ENCODE peak calls at places on chromosomes 16 and 17, in five cellular contexts. L is DND-41; J is RWPE1; Q is thoracic aorta; G is CD8-positive, alpha-beta T cell. O is an unnamed sample.

GRCh38 chr17:80838381-80839345 is 153.0 kb upstream of the CHMP6 start:
- DNase-seq in J (no peak), G (no peak), L (no peak), Q (no peak), O (no peak)

GRCh38 chr17:71870546-71870862 is 250.3 kb upstream of the SOX9 start:
- DNase-seq in L (no peak), Q (no peak), G (no peak), J (no peak), O (no peak)

GRCh38 chr17:358491-359133 is 6.0 kb upstream of the RPH3AL start:
- DNase-seq in Q (no peak), G (no peak), L (no peak), J (no peak), O (no peak)

GRCh38 chr17:488993-489757 is 136.6 kb upstream of the RPH3AL start:
- DNase-seq in Q (no peak), L (peak; percentile 66), G (peak; percentile 60), J (no peak), O (no peak)

GRCh38 chr17:62804822-62805221 is 3.3 kb downstream of the MARCHF10 start:
- DNase-seq in J (peak; percentile 79), Q (no peak), G (no peak), L (no peak), O (peak; percentile 70)

GRCh38 chr16:75868636-75869389 is 142.5 kb upstream of the CPHXL start:
- DNase-seq in G (no peak), L (no peak), Q (no peak), J (no peak), O (no peak)

GRCh38 chr17:7004398-7005253 is 7.8 kb upstream of the RNASEK start:
- DNase-seq in L (peak; percentile 55), J (no peak), G (no peak), Q (no peak), O (peak; percentile 82)

GRCh38 chr16:54720259-54720658 is 210.4 kb upstream of the IRX5 start:
- DNase-seq in J (peak; percentile 15), L (no peak), G (no peak), Q (no peak), O (peak; percentile 3)

GRCh38 chr16:50683689-50684374 is 2.7 kb upstream of the SNX20 start:
- DNase-seq in Q (no peak), J (no peak), G (peak; percentile 69), L (peak; percentile 75), O (no peak)

GRCh38 chr16:30786936-30787612 is at the start of gene ZNF629:
- DNase-seq in J (peak; percentile 62), L (peak; percentile 39), Q (peak; percentile 57), G (peak; percentile 60), O (peak; percentile 59)

GRCh38 chr17:51166987-51167931 is 1.0 kb downstream of the NME2 start:
- DNase-seq in Q (no peak), J (peak; percentile 83), L (peak; percentile 72), G (peak; percentile 74), O (peak; percentile 58)

GRCh38 chr16:88634994-88635670 is 3.2 kb upstream of the IL17C start:
- DNase-seq in J (no peak), L (no peak), G (no peak), Q (no peak), O (peak; percentile 26)

GRCh38 chr17:20116683-20117309 is 107.6 kb downstream of the SPECC1 start:
- DNase-seq in L (peak; percentile 52), Q (no peak), G (peak; percentile 64), J (peak; percentile 30), O (peak; percentile 73)

GRCh38 chr16:86590501-86591144 is 12.3 kb downstream of the FOXL1 start:
- DNase-seq in J (no peak), L (no peak), G (no peak), Q (no peak), O (peak; percentile 75)

GRCh38 chr17:64739316-64740058 is 77.4 kb upstream of the SMURF2 start:
- DNase-seq in G (no peak), J (no peak), Q (no peak), L (no peak), O (peak; percentile 79)

GRCh38 chr16:86575754-86576557 is 2.4 kb upstream of the FOXL1 start:
- DNase-seq in Q (peak; percentile 79), G (no peak), L (no peak), J (peak; percentile 96), O (peak; percentile 98)

GRCh38 chr17:60102632-60103047 is 23.9 kb upstream of the HEATR6 start:
- DNase-seq in J (no peak), L (no peak), Q (no peak), G (peak; percentile 52), O (no peak)

GRCh38 chr16:83040174-83040573 is 413.4 kb downstream of the CDH13 start:
- DNase-seq in Q (no peak), L (no peak), G (no peak), J (no peak), O (peak; percentile 53)

GRCh38 chr16:31131841-31132271 is 3.7 kb downstream of the PRSS8 start:
- DNase-seq in G (no peak), Q (no peak), J (no peak), L (no peak), O (no peak)

GRCh38 chr17:12282056-12282455 is 261.4 kb downstream of the MAP2K4 start:
- DNase-seq in L (no peak), Q (no peak), J (no peak), G (no peak), O (no peak)

GRCh38 chr16:7013990-7014389 is 318.7 kb upstream of the RBFOX1 start:
- DNase-seq in G (no peak), J (no peak), L (no peak), Q (no peak), O (peak; percentile 16)

GRCh38 chr17:21303441-21304065 is 19.0 kb downstream of the MAP2K3 start:
- DNase-seq in J (no peak), L (no peak), Q (no peak), G (no peak), O (no peak)

GRCh38 chr16:2329532-2329931 is 11.0 kb downstream of the ABCA3 start:
- DNase-seq in J (no peak), G (no peak), Q (no peak), L (no peak), O (no peak)

GRCh38 chr16:18024566-18024965 is 312.0 kb downstream of the NPIPA8 start:
- DNase-seq in L (no peak), G (no peak), Q (no peak), J (no peak), O (no peak)

GRCh38 chr17:78226055-78226751 is 5.2 kb upstream of the TMEM235 start:
- DNase-seq in G (no peak), L (no peak), J (no peak), Q (no peak), O (no peak)

GRCh38 chr17:1186923-1187771 is 7.4 kb upstream of the ABR start:
- DNase-seq in L (peak; percentile 69), G (peak; percentile 85), J (peak; percentile 78), Q (no peak), O (peak; percentile 74)

GRCh38 chr17:77306790-77307478 is 166.2 kb downstream of the SEC14L1 start:
- DNase-seq in J (no peak), Q (no peak), L (no peak), G (no peak), O (no peak)

GRCh38 chr16:53232826-53233529 is 178.2 kb downstream of the CHD9 start:
- DNase-seq in J (no peak), L (no peak), G (no peak), Q (no peak), O (no peak)

GRCh38 chr16:85301171-85301690 is 189.0 kb upstream of the CIBAR2 start:
- DNase-seq in Q (no peak), J (no peak), G (no peak), L (no peak), O (no peak)

GRCh38 chr16:85304337-85304736 is 192.1 kb upstream of the CIBAR2 start:
- DNase-seq in L (peak; percentile 17), J (no peak), Q (no peak), G (no peak), O (no peak)

GRCh38 chr16:85302018-85302847 is 190.0 kb upstream of the CIBAR2 start:
- DNase-seq in L (no peak), J (peak; percentile 18), Q (no peak), G (no peak), O (no peak)

GRCh38 chr16:85302848-85303353 is 190.6 kb upstream of the CIBAR2 start:
- DNase-seq in J (no peak), L (no peak), G (no peak), Q (no peak), O (no peak)

GRCh38 chr16:85303354-85303883 is 191.1 kb upstream of the CIBAR2 start:
- DNase-seq in L (peak; percentile 69), G (peak; percentile 87), J (peak; percentile 68), Q (no peak), O (no peak)
- TF ChIP-seq CTCF in L (peak; percentile 87), G (peak; percentile 97), J (peak; percentile 97), Q (peak; percentile 97), O (peak; percentile 56)

DNA sequence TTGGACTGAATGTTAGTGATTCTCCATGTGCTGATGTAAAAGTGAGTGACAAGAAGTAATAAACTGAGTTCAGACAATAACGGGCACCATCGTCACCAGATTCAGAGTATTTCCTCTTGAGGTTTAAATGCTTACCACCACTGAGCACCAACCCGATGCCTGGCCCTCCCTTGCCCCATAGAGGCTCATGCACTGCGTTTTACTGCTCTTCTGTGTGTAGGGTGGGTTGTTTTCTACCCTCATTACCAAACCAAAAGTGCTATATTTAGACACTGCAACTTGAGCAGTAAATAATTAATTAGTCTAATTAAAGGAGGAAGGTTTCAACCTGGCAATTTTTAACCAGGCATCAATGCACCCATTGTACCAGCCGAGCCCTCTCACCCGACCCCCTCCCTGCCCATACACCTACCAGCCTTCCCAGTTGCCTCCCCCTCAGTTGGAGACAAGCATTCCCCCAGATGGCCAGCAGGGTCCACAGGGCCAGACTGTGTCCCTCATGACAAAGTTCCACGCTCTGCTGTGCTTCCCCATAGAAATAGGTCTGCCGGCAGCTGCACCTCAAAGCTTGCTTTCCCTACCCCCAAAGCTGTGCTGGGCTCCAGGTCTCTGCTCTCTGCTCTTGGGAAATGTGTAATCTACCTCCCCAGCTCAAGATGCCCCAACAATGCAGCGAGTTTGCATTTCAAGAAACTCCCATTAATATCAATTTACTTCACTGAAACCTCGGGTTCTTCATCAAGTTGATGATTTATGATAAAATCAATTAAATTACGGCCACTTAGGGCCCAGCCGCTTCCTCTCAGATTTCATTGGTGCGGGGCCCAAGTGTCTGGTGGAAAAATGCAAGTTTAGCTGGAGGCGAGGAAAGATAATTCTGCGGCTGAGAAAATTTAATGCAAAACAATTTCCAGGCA is 16.0 kb downstream of the HOXB4 start:
- DNase-seq in Q (no peak), L (no peak), G (no peak), J (no peak), O (no peak)
- TF ChIP-seq CTCF in Q (peak; percentile 17), L (no peak), G (no peak), J (no peak), O (no peak)

GRCh38 chr16:64089697-64090096 is 1032.2 kb downstream of the CDH11 start:
- DNase-seq in G (no peak), Q (no peak), J (no peak), L (no peak), O (peak; percentile 51)
- TF ChIP-seq CTCF in G (no peak), Q (peak; percentile 28), J (peak; percentile 41), L (peak; percentile 46), O (peak; percentile 64)

DNA sequence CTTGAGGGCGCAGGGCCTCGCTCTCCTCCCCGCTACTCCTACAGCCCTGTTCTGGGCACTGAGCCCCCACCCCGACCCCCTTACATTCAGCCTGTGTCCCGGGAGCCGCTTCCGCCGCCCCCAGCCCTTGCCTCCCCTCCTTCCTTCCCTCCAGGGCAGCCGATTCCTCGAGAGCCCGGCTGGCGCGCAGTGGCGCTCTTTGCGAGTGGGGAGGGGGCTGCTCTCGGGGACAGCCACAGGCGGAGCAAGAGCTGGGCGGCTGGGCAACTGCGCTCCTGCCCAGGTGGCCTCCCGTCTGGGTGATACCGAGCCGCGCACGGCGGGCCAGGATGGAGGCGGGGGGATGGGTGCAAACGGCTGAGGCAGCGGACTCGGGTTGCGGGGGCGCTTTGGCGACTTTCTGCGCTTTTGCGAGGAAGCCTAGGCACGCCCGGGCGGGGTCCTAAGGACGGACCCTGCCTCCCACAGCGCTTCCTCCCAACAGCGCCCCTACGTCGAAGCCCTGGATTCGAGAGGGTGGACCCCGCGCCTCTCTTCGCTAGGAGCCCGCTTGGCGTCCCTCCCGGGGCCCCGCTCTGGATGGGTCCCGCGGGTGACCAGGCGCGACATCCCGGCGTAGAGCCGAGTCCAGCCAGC is 1.3 kb downstream of the MMP15 start:
- DNase-seq in J (no peak), L (no peak), Q (no peak), G (no peak), O (no peak)
- TF ChIP-seq CTCF in J (no peak), L (no peak), Q (no peak), G (no peak), O (no peak)

O was measured in MCF 10A.